ENCODE peak calls at places on chromosomes 16 and 17, in eight cellular contexts. S, U, G, W, Q, X, Z and J are unnamed samples.

GRCh38 chr16:50821586-50821985 is 79.7 kb downstream of the CYLD start:
- DNase-seq in U (no peak), S (peak), Q (peak), Z (no peak), G (peak), X (no peak), W (no peak), J (no peak)

GRCh38 chr17:42329025-42329976 is 41.0 kb downstream of the STAT5A start:
- DNase-seq in G (peak), W (no peak), Z (no peak), X (peak), U (peak), Q (no peak), S (peak), J (peak)

GRCh38 chr16:48277158-48277557 is 29.8 kb upstream of the ABCC11 start:
- DNase-seq in Z (no peak), S (no peak), Q (no peak), G (no peak), U (no peak), W (peak), X (no peak), J (no peak)

GRCh38 chr16:85819245-85819644 is 19.8 kb downstream of the COX4I1 start:
- DNase-seq in X (peak), G (peak), S (peak), W (peak), U (peak), Z (peak), Q (peak), J (peak)

GRCh38 chr17:44920565-44920940 is 5.3 kb upstream of the GFAP start:
- DNase-seq in S (no peak), Q (no peak), U (no peak), Z (peak), G (no peak), W (no peak), X (no peak), J (no peak)

GRCh38 chr16:56332464-56333079 is 92.8 kb downstream of the AMFR start:
- DNase-seq in W (peak), U (peak), Q (no peak), Z (no peak), X (peak), G (peak), S (peak), J (peak)

GRCh38 chr17:4704991-4705390 is 1.1 kb upstream of the PELP1 start:
- DNase-seq in Q (no peak), Z (no peak), W (no peak), X (no peak), U (no peak), S (no peak), G (no peak), J (no peak)

GRCh38 chr17:58277107-58277506 is 3.6 kb downstream of the MPO start:
- DNase-seq in Z (no peak), Q (peak), U (peak), G (peak), X (peak), S (no peak), W (no peak), J (no peak)

GRCh38 chr16:70646260-70647241 is at the start of gene IL34:
- DNase-seq in X (peak), Z (peak), U (peak), W (no peak), G (no peak), Q (peak), S (no peak), J (no peak)

GRCh38 chr17:40295471-40296457 is 8.1 kb downstream of the CDC6 start:
- DNase-seq in X (no peak), Q (no peak), W (no peak), S (no peak), U (no peak), G (no peak), Z (no peak), J (no peak)

GRCh38 chr16:8855051-8855786 is 13.6 kb downstream of the CARHSP1 start:
- DNase-seq in G (no peak), U (no peak), W (peak), Z (no peak), S (no peak), Q (no peak), X (no peak), J (no peak)

GRCh38 chr16:86818701-86819522 is 240.6 kb downstream of the FOXL1 start:
- DNase-seq in W (no peak), G (no peak), Q (no peak), Z (no peak), X (peak), S (no peak), U (peak), J (no peak)

GRCh38 chr16:30447512-30448226 is 2.0 kb upstream of the SEPHS2 start:
- DNase-seq in Z (no peak), Q (no peak), W (peak), X (no peak), U (no peak), S (no peak), G (no peak), J (no peak)

GRCh38 chr16:82183004-82183397 is 13.0 kb upstream of the MPHOSPH6 start:
- DNase-seq in Z (no peak), G (no peak), W (no peak), S (no peak), X (peak), U (peak), Q (no peak), J (no peak)

GRCh38 chr17:52035336-52035915 is 123.1 kb downstream of the CA10 start:
- DNase-seq in U (no peak), Q (no peak), W (no peak), Z (no peak), S (no peak), X (no peak), G (no peak), J (no peak)

GRCh38 chr17:72775914-72776313 is 316.6 kb downstream of the SLC39A11 start:
- DNase-seq in X (no peak), G (no peak), Q (no peak), S (no peak), W (no peak), Z (peak), U (no peak), J (no peak)

GRCh38 chr17:55433029-55433628 is 11.5 kb upstream of the MMD start:
- DNase-seq in S (no peak), Q (no peak), U (peak), X (no peak), G (peak), W (no peak), Z (no peak), J (no peak)

GRCh38 chr16:23557779-23558330 is 328 bp downstream of the UBFD1 start:
- DNase-seq in G (peak), X (peak), W (no peak), Z (no peak), S (no peak), Q (no peak), U (peak), J (peak)

GRCh38 chr17:44359001-44359400 is 4.7 kb downstream of the FAM171A2 start:
- DNase-seq in U (no peak), Q (no peak), G (no peak), W (no peak), S (no peak), X (no peak), Z (no peak), J (no peak)

GRCh38 chr16:12901597-12902436 is at the start of gene SHISA9:
- DNase-seq in S (no peak), U (no peak), G (no peak), Z (no peak), X (no peak), Q (no peak), W (no peak), J (no peak)
- H3K4me3 ChIP-seq in S (no peak), U (no peak), G (no peak), Z (no peak), X (peak), Q (no peak), W (no peak), J (no peak)

GRCh38 chr16:11403534-11403795 is 58.2 kb downstream of the RMI2 start:
- DNase-seq in U (no peak), X (no peak), S (no peak), Z (no peak), Q (no peak), W (no peak), G (no peak), J (no peak)

GRCh38 chr16:11406177-11406560 is 60.9 kb downstream of the RMI2 start:
- DNase-seq in Q (no peak), Z (no peak), G (no peak), U (no peak), S (no peak), W (no peak), X (no peak), J (no peak)

GRCh38 chr16:11405331-11406176 is 60.3 kb downstream of the RMI2 start:
- DNase-seq in X (peak), W (peak), Z (peak), Q (peak), U (peak), S (no peak), G (peak), J (no peak)

GRCh38 chr16:11403920-11404319 is 58.7 kb downstream of the RMI2 start:
- DNase-seq in S (no peak), W (no peak), Q (no peak), G (no peak), U (no peak), Z (no peak), X (no peak), J (no peak)

DNA sequence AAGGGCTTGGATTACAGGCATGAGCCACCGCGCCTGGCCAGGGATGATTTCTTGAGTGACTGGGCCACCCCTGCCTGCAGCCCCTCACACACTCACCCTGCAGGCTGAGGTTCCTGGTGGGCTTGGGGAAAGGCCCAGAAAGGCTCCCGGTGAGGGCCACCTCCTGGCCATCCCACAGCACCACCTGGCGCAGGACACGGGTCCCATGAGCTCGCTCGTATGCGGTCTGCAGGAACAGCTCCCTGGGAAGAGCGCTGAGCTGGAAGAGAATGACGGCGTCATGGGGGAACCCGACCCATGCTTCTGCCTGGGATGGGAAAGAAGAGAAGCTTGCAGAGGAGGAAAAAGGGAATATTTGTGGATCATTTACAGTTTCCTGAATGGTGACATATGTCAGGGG is 59.3 kb downstream of the RMI2 start:
- DNase-seq in W (no peak), Z (no peak), S (no peak), X (no peak), G (no peak), U (no peak), Q (no peak), J (no peak)
- TF ChIP-seq CTCF in W (no peak), Z (no peak), S (no peak), X (no peak), G (no peak), U (no peak), Q (no peak), J (no peak)

GRCh38 chr17:6458416-6458950 is 14.2 kb downstream of the PIMREG start:
- DNase-seq in Q (no peak), S (no peak), U (no peak), W (no peak), X (no peak), G (no peak), Z (no peak), J (no peak)

GRCh38 chr17:6456321-6456720 is 12.1 kb downstream of the PIMREG start:
- DNase-seq in S (no peak), W (peak), Z (no peak), X (no peak), Q (no peak), G (no peak), U (no peak), J (no peak)

GRCh38 chr17:6460531-6461161 is 16.4 kb downstream of the PIMREG start:
- DNase-seq in U (no peak), Q (no peak), Z (no peak), G (no peak), X (no peak), S (no peak), W (no peak), J (no peak)

GRCh38 chr17:6456914-6457687 is 12.8 kb downstream of the PIMREG start:
- DNase-seq in U (peak), Z (no peak), G (peak), Q (no peak), S (no peak), X (peak), W (peak), J (peak)

DNA sequence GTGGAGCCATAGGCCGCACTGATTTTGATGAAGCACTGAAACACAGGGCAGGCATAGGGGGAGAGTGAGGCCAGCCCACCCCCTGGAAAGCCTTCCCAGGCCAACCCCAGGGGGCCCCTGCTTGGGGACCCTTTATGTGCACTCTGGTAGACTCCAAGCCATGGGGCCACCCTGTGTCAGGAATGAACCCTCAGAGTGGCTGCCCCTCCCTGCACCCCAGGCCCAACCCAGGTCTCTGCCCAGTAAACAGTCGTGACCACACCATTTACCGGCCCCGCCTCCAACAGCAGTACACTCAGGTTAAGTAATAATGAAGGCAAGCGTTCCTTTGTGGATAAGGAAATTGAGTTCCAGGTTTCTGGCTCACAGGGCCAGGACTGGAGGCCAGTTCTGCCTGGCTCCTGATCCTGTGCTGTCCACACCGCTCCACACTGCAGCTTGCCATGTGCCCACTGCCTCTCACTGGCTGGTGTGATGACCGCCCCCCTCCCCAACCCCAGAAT is 13.5 kb downstream of the PIMREG start:
- DNase-seq in X (no peak), G (no peak), U (no peak), W (peak), Q (no peak), Z (no peak), S (no peak), J (no peak)
- H3K4me3 ChIP-seq in X (no peak), G (no peak), U (no peak), W (no peak), Q (no peak), Z (no peak), S (no peak), J (no peak)

DNA sequence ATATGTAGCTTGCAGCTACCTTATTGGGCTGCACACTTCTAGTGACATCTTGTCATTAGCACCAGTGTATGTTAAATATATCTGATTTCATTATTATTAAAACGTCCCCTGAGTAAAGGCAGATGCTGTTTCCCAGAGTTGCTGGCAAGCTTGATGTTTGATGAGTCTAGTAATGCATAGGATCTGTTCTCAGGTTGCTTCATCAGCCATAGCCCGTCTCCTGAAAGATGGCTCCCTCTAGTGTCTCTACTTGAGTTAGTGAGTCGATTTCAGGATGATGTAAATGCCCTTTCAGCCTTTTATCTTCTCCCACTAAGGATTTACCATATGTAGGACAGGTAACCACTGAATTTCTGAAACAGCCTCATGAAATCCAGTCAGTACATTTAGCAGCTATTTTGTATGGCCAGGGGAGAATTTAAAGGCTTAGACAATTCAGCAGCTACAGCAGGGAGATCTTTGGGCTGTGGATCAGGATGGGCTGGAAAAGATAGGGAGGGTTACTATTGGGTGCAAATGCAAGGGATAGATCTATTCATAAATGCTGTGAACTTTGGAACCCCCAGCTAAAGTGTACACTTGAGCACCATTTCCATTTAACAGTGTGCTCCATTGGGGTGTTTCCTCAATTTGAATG is 376.3 kb downstream of the CNTNAP4 start:
- DNase-seq in U (peak), S (peak), Z (peak), G (peak), W (no peak), Q (peak), X (peak), J (peak)
- TF ChIP-seq CTCF in U (peak), S (peak), Z (peak), G (peak), W (no peak), Q (peak), X (peak), J (peak)

DNA sequence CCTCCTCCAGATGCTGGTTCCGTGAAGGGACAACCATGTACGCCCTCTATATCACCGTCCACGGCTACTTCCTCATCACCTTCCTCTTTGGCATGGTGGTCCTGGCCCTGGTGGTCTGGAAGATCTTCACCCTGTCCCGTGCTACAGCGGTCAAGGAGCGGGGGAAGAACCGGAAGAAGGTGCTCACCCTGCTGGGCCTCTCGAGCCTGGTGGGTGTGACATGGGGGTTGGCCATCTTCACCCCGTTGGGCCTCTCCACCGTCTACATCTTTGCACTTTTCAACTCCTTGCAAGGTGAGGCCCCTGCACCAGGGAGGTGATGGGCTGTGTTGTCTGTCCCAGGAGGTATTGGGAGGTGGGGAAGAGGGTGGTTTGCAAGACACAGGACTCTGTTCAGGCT is 9.0 kb upstream of the DRC7 start:
- DNase-seq in X (no peak), U (no peak), Z (no peak), Q (no peak), G (no peak), W (no peak), S (no peak), J (no peak)
- H3K4me3 ChIP-seq in X (no peak), U (no peak), Z (no peak), Q (no peak), G (no peak), W (no peak), S (no peak), J (no peak)

GRCh38 chr17:76388966-76389888 is 4.8 kb downstream of the SPHK1 start:
- DNase-seq in G (no peak), U (no peak), X (no peak), Q (no peak), W (no peak), Z (no peak), S (no peak), J (no peak)
- TF ChIP-seq CTCF in G (peak), U (peak), X (no peak), Q (no peak), W (no peak), Z (no peak), S (no peak), J (peak)

DNA sequence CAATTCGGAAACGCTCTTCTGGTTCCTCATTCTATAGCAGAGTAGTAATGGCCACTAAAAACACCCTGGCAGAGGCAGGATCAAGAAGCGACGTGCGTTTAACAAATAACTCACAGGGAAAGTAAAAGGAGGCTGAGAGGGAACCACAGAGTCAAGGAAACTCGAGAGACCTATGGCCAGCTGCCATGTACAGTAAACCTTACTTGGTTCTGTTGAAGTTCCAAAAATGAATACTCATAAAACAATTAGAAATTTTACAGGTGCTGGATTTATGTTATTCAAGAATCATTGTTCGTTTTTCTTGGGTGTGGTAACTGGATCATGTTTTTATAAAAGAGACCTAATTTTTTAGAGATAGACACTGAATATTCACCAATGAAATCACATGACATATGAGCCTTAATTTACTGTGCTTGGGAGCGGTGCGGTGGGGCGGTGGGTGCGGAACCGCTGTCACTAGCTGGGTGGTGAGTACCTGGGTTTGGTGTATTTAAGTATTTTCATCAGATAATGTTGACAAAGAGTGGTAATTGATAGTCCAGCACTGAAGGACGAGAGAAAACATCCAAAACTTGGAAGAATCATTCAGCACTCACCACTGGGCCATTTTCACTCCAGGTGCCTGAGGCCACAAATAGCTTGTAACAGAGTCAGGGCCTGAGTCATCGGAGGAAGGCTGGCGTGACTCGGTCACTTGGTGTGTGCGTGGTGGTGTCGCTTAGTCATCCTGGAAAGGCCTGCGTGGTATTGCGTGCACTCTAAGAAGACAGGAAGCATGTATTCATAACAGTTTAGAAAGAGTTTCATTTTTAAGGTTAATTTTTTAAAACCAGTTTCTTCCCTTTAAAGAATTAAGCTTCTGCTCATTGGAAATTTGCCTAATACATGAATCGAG is 135.4 kb upstream of the CHMP6 start:
- DNase-seq in W (no peak), X (peak), G (peak), Z (peak), S (peak), Q (peak), U (peak), J (peak)
- H3K4me3 ChIP-seq in W (no peak), X (no peak), G (no peak), Z (no peak), S (no peak), Q (no peak), U (no peak), J (no peak)

GRCh38 chr17:17985555-17985954 is 12.9 kb downstream of the DRC3 start:
- DNase-seq in S (no peak), U (peak), X (peak), G (no peak), Q (peak), W (no peak), Z (no peak), J (no peak)
- TF ChIP-seq CTCF in S (peak), U (peak), X (peak), G (peak), Q (peak), W (no peak), Z (peak), J (peak)

GRCh38 chr17:6455321-6455705 is 11.1 kb downstream of the PIMREG start:
- DNase-seq in Q (no peak), U (peak), Z (no peak), S (no peak), X (peak), W (peak), G (peak), J (no peak)
- H3K4me3 ChIP-seq in Q (no peak), U (no peak), Z (no peak), S (peak), X (no peak), W (no peak), G (no peak), J (no peak)